ENCODE peak calls at places on chromosomes 16 and 17, in seven cellular contexts. M is heart right ventricle; W is progenitor cell of endocrine pancreas; R is T-helper 1 cell; Q is SJSA1; H is GM12865; O is stimulated activated CD4-positive, alpha-beta T cell treated with anti-CD3 and anti-CD28 coated beads, Interleukin-12 subunit alpha, Interleukin-12 subunit beta, amount 100 ng/mL, for 4 hours. G is an unnamed sample.

GRCh38 chr17:512926-513325 is 160.3 kb upstream of the RPH3AL start:
- DNase-seq in H (no peak), O (no peak), Q (no peak), W (no peak), M (no peak), R (no peak), G (no peak)

GRCh38 chr17:82344175-82344907 is 10.8 kb upstream of the SECTM1 start:
- DNase-seq in R (no peak), M (no peak), H (no peak), Q (no peak), O (no peak), W (no peak), G (peak)

GRCh38 chr17:73592079-73592415 is 52.2 kb downstream of the SDK2 start:
- DNase-seq in O (no peak), Q (no peak), R (no peak), M (no peak), W (no peak), H (no peak), G (no peak)

GRCh38 chr17:9816472-9816871 is 5.4 kb downstream of the GSG1L2 start:
- DNase-seq in M (no peak), W (no peak), R (no peak), H (no peak), Q (no peak), O (no peak), G (no peak)

GRCh38 chr17:57499648-57500049 is 243.3 kb downstream of the MSI2 start:
- DNase-seq in W (no peak), R (no peak), Q (no peak), O (no peak), H (no peak), M (no peak), G (no peak)

GRCh38 chr17:77160032-77160876 is 19.5 kb downstream of the SEC14L1 start:
- DNase-seq in M (no peak), W (no peak), R (no peak), H (no peak), Q (no peak), O (no peak), G (no peak)

GRCh38 chr16:70576431-70577255 is 53.0 kb downstream of the SF3B3 start:
- DNase-seq in W (no peak), O (no peak), M (no peak), Q (no peak), H (peak), R (no peak), G (peak)

GRCh38 chr17:5209396-5209795 is 17.7 kb upstream of the ZNF594 start:
- DNase-seq in R (no peak), Q (no peak), W (no peak), O (no peak), M (no peak), H (no peak), G (no peak)

GRCh38 chr16:85718682-85719081 is 29.9 kb upstream of the GINS2 start:
- DNase-seq in H (peak), M (no peak), R (no peak), W (no peak), O (no peak), Q (no peak), G (peak)

G was measured in OCI-LY7.